ENCODE peak calls at places on chromosomes 3 and 15, in ten cellular contexts. W is M059J; O is HL-60; G is stimulated activated CD4-positive, alpha-beta T cell treated with anti-CD3 and anti-CD28 coated beads, Interleukin-1b, Interleukin-23, amount 100 ng/mL, for 4 hours; T is RCC 7860; X is PC-3; U is AG09309; L is heart right ventricle; B is fibroblast of the aortic adventitia; S is fibroblast of the conjunctiva. I is an unnamed sample.

GRCh38 chr3:179113903-179114302 is 34.3 kb upstream of the PIK3CA start:
- DNase-seq in W (no peak), O (no peak), G (no peak), T (no peak), X (no peak), U (no peak), L (no peak), B (peak), S (peak), I (peak)

GRCh38 chr3:20047940-20048339 is 7.7 kb downstream of the KAT2B start:
- DNase-seq in W (no peak), O (no peak), G (no peak), T (no peak), X (no peak), U (no peak), L (no peak), B (peak), S (no peak), I (no peak)

GRCh38 chr3:59251899-59252298 is 202.1 kb upstream of the CFAP20DC start:
- DNase-seq in W (peak), O (no peak), G (no peak), T (no peak), X (peak), U (no peak), L (no peak), B (peak), S (no peak), I (peak)

GRCh38 chr3:139718415-139718814 is 40.6 kb upstream of the NMNAT3 start:
- DNase-seq in W (peak), O (no peak), G (no peak), T (no peak), X (peak), U (peak), L (peak), B (peak), S (no peak), I (peak)

GRCh38 chr3:147661916-147662315 is 252.8 kb downstream of the ZIC1 start:
- DNase-seq in W (no peak), O (no peak), G (no peak), T (no peak), X (no peak), U (no peak), L (no peak), B (no peak), S (no peak), I (no peak)

GRCh38 chr15:77421370-77421700 is 647 bp downstream of the HMG20A start:
- DNase-seq in W (peak), O (peak), G (no peak), T (no peak), X (peak), U (no peak), L (no peak), B (no peak), S (no peak), I (no peak)

GRCh38 chr15:77032052-77032646 is 37.2 kb downstream of the PSTPIP1 start:
- DNase-seq in W (no peak), O (no peak), G (no peak), T (no peak), X (no peak), U (no peak), L (no peak), B (no peak), S (no peak), I (no peak)

GRCh38 chr15:25705430-25706115 is 157.6 kb downstream of the ATP10A start:
- DNase-seq in W (no peak), O (no peak), G (no peak), T (no peak), X (no peak), U (no peak), L (no peak), B (no peak), S (no peak), I (peak)

GRCh38 chr3:48655586-48655985 is 7.1 kb downstream of the CELSR3 start:
- DNase-seq in W (no peak), O (no peak), G (no peak), T (no peak), X (no peak), U (no peak), L (no peak), B (no peak), S (no peak), I (no peak)

GRCh38 chr3:196174652-196175051 is 36.5 kb downstream of the ZDHHC19 start:
- DNase-seq in W (peak), O (no peak), G (no peak), T (no peak), X (no peak), U (no peak), L (no peak), B (no peak), S (no peak), I (no peak)

GRCh38 chr3:24294150-24294549 is 200.5 kb downstream of the THRB start:
- DNase-seq in W (peak), O (no peak), G (no peak), T (peak), X (no peak), U (no peak), L (no peak), B (no peak), S (no peak), I (no peak)

GRCh38 chr3:113151475-113152031 is 59.8 kb upstream of the BOC start:
- DNase-seq in W (peak), O (no peak), G (no peak), T (no peak), X (no peak), U (no peak), L (peak), B (no peak), S (no peak), I (peak)

GRCh38 chr3:169112153-169112892 is 551.2 kb downstream of the MECOM start:
- DNase-seq in W (peak), O (no peak), G (no peak), T (peak), X (peak), U (no peak), L (no peak), B (peak), S (peak), I (peak)

GRCh38 chr3:124364230-124365022 is 365.8 kb upstream of the UMPS start:
- DNase-seq in W (no peak), O (no peak), G (no peak), T (no peak), X (no peak), U (no peak), L (no peak), B (no peak), S (no peak), I (no peak)

GRCh38 chr15:66070220-66070934 is 183.2 kb downstream of the MEGF11 start:
- DNase-seq in W (no peak), O (no peak), G (no peak), T (no peak), X (no peak), U (no peak), L (no peak), B (no peak), S (no peak), I (no peak)

GRCh38 chr3:38084969-38085942 is 46.2 kb downstream of the DLEC1 start:
- DNase-seq in W (peak), O (no peak), G (no peak), T (no peak), X (peak), U (no peak), L (no peak), B (no peak), S (no peak), I (no peak)

GRCh38 chr3:162354343-162354742 is 857.7 kb downstream of the OTOL1 start:
- DNase-seq in W (no peak), O (no peak), G (no peak), T (no peak), X (no peak), U (peak), L (no peak), B (peak), S (no peak), I (peak)

GRCh38 chr3:65988440-65988839 is 50.3 kb downstream of the MAGI1 start:
- DNase-seq in W (no peak), O (no peak), G (no peak), T (no peak), X (no peak), U (no peak), L (no peak), B (no peak), S (no peak), I (no peak)

GRCh38 chr15:73053398-73053723 is 1.1 kb downstream of the NEO1 start:
- DNase-seq in W (no peak), O (no peak), G (no peak), T (no peak), X (no peak), U (no peak), L (no peak), B (no peak), S (no peak), I (no peak)

GRCh38 chr15:69118089-69118488 is 42.3 kb upstream of the GLCE start:
- DNase-seq in W (no peak), O (no peak), G (no peak), T (no peak), X (no peak), U (no peak), L (no peak), B (no peak), S (no peak), I (no peak)

GRCh38 chr15:72982750-72983149 is 69.5 kb upstream of the NEO1 start:
- DNase-seq in W (no peak), O (no peak), G (no peak), T (no peak), X (no peak), U (no peak), L (no peak), B (peak), S (no peak), I (peak)

GRCh38 chr15:20349774-20350498 is 191.7 kb downstream of the GOLGA6L6 start:
- DNase-seq in W (no peak), O (no peak), G (no peak), T (no peak), X (no peak), U (no peak), L (no peak), B (no peak), S (no peak), I (no peak)

GRCh38 chr3:175484666-175485065 is 625.5 kb downstream of the NAALADL2 start:
- DNase-seq in W (no peak), O (no peak), G (no peak), T (no peak), X (no peak), U (no peak), L (no peak), B (no peak), S (no peak), I (no peak)